ENCODE peak calls at places on chromosomes 5 and 9, in eight cellular contexts. R is A549; D is CD4-positive, CD25-positive, alpha-beta regulatory T cell; X is tibial artery; J is heart left ventricle; P is Peyer's patch; L is psoas muscle; B is uterus. G is an unnamed sample. For H3K4me1, the result is how much of the 10 kb centered on the place peaks cover.

GRCh38 chr9:135248111-135248510 is 160.6 kb downstream of the OLFM1 start:
- DNase-seq in R (no peak), D (no peak), X (no peak), J (no peak), P (no peak), L (peak), B (no peak), G (no peak)

GRCh38 chr5:171492781-171493180 is 73.3 kb downstream of the FGF18 start:
- DNase-seq in R (peak), D (no peak), X (no peak), J (no peak), P (no peak), L (no peak), B (no peak), G (no peak)

GRCh38 chr5:33275391-33275790 is 165.4 kb upstream of the TARS1 start:
- DNase-seq in R (no peak), D (no peak), X (no peak), J (no peak), P (no peak), L (no peak), B (no peak), G (no peak)

GRCh38 chr5:13354611-13355010 is 589.9 kb downstream of the DNAH5 start:
- DNase-seq in R (no peak), D (no peak), X (no peak), J (no peak), P (no peak), L (no peak), B (no peak), G (no peak)

GRCh38 chr9:131762356-131762932 is 22.6 kb upstream of the RAPGEF1 start:
- DNase-seq in R (peak), D (peak), X (peak), J (peak), P (peak), L (peak), B (peak), G (peak)

GRCh38 chr9:109107402-109108240 is 12.1 kb downstream of the TMEM245 start:
- DNase-seq in R (peak), D (no peak), X (no peak), J (no peak), P (no peak), L (no peak), B (peak), G (peak)

GRCh38 chr9:74293479-74293878 is 203.7 kb upstream of the RORB start:
- DNase-seq in R (no peak), D (no peak), X (no peak), J (no peak), P (no peak), L (no peak), B (no peak), G (no peak)

GRCh38 chr9:125240649-125240999 is 519 bp downstream of the HSPA5 start:
- DNase-seq in R (no peak), D (no peak), X (no peak), J (no peak), P (peak), L (peak), B (no peak), G (peak)

GRCh38 chr5:78243091-78243490 is 51.4 kb downstream of the AP3B1 start:
- DNase-seq in R (no peak), D (no peak), X (no peak), J (no peak), P (no peak), L (no peak), B (no peak), G (no peak)

GRCh38 chr5:62732677-62733121 is 154.1 kb downstream of the LRRC70 start:
- DNase-seq in R (no peak), D (no peak), X (no peak), J (no peak), P (no peak), L (no peak), B (no peak), G (no peak)

GRCh38 chr5:15203376-15203775 is 296.6 kb upstream of the FBXL7 start:
- DNase-seq in R (no peak), D (no peak), X (no peak), J (no peak), P (no peak), L (no peak), B (no peak), G (no peak)

GRCh38 chr9:91814214-91814613 is 135.8 kb downstream of the ROR2 start:
- DNase-seq in R (no peak), D (no peak), X (peak), J (no peak), P (no peak), L (peak), B (peak), G (no peak)

GRCh38 chr5:74433255-74434123 is 207.0 kb downstream of the ENC1 start:
- DNase-seq in R (no peak), D (no peak), X (no peak), J (no peak), P (no peak), L (no peak), B (no peak), G (no peak)

GRCh38 chr5:12330381-12330780 is 426.1 kb upstream of the CTNND2 start:
- DNase-seq in R (no peak), D (no peak), X (no peak), J (no peak), P (no peak), L (no peak), B (no peak), G (no peak)

GRCh38 chr9:114250235-114250568 is 72.7 kb upstream of the ORM1 start:
- DNase-seq in R (no peak), D (no peak), X (peak), J (peak), P (peak), L (peak), B (peak), G (peak)

GRCh38 chr9:6628714-6629113 is 16.8 kb downstream of the GLDC start:
- DNase-seq in R (no peak), D (no peak), X (no peak), J (no peak), P (no peak), L (no peak), B (no peak), G (no peak)

GRCh38 chr9:77456829-77457437 is 191.2 kb downstream of the GNA14 start:
- DNase-seq in R (peak), D (peak), X (peak), J (peak), P (peak), L (peak), B (peak), G (peak)

GRCh38 chr5:172769598-172770373 is 1.2 kb downstream of the DUSP1 start:
- DNase-seq in R (no peak), D (peak), X (peak), J (peak), P (peak), L (peak), B (no peak), G (peak)
- H3K4me1 ChIP-seq in R (under half), D (half or more), X (under half), J (under half), P (under half), L (under half), B (under half), G (under half)

DNA sequence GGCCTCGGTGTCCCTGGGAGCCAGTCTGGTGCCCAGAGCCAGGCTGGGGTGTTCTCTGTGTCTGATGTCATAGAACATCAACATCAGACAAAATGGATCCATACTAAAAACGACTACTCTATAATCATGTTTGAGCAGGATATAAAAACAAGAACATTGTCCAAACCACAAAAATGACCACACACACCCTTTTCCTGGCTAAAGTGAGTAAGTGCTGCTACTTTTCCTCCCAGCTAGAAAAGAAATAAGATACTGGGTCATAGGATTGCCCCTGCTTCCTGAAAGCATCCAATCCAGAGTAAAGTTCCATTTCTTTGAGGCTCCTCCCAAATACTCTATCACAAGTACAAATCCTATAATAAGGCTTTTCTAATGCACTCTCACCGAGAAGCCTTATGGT is 19.7 kb upstream of the TRAF1 start:
- DNase-seq in R (no peak), D (no peak), X (no peak), J (no peak), P (no peak), L (no peak), B (no peak), G (no peak)
- H3K4me1 ChIP-seq in R (under half), D (under half), X (under half), J (under half), P (under half), L (under half), B (under half), G (under half)

DNA sequence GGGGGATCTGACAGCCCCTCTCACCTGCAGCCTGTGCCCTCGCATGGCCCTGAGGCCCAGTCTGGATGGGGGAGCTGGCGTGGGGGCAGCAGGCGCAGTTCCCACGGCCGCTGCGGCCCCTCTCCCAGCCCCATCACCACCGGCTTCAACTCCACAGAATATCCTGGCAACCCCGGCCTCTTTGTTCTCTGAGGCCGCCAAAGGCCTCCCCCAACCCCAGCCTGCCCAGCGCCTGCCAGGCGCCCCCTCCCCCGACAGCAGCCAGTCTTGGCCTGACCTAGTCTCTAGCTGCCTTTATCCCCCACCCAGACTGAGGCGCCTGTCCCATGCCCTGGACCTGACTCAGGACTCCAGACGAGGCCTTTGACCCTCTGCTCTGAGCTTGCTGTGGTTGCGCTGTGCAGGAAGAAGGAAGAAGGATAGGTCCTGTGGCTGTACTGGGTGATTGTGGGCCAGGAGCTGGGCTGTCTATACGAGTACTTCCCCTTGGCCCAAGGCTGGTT is 38.8 kb downstream of the CXXC5 start:
- DNase-seq in R (no peak), D (no peak), X (no peak), J (no peak), P (no peak), L (no peak), B (no peak), G (no peak)
- H3K4me1 ChIP-seq in R (under half), D (under half), X (half or more), J (under half), P (under half), L (half or more), B (under half), G (under half)

GRCh38 chr9:129143031-129143441 is 31.8 kb downstream of the PTPA start:
- DNase-seq in R (peak), D (peak), X (peak), J (peak), P (peak), L (peak), B (peak), G (peak)
- H3K4me1 ChIP-seq in R (half or more), D (under half), X (half or more), J (half or more), P (under half), L (half or more), B (half or more), G (half or more)

DNA sequence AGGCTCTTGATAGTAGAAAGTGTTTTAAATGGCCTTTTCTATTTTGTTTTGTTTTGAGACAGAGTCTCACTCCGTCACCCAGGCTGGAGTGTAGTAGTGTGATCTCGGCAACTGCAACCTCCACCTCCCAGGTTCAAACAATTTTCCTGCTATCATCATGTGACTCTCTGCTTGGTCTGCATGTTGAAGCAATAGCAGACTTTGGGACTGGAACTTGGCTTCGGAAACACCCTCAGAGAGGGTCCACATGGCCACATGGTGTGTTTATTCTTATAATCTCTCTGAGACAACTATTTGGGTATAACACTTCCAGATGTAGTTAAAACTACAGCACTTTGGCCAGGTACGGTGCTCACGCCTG is 10.9 kb downstream of the SLC1A1 start:
- DNase-seq in R (no peak), D (no peak), X (no peak), J (no peak), P (no peak), L (no peak), B (no peak), G (no peak)
- H3K4me1 ChIP-seq in R (under half), D (under half), X (under half), J (under half), P (under half), L (under half), B (under half), G (under half)

GRCh38 chr5:151151793-151152192 is 5.8 kb downstream of the ANXA6 start:
- DNase-seq in R (no peak), D (no peak), X (peak), J (no peak), P (peak), L (no peak), B (no peak), G (no peak)

GRCh38 chr5:151153300-151153699 is 4.3 kb downstream of the ANXA6 start:
- DNase-seq in R (no peak), D (no peak), X (no peak), J (no peak), P (no peak), L (no peak), B (no peak), G (no peak)

GRCh38 chr5:151150484-151151262 is 6.9 kb downstream of the ANXA6 start:
- DNase-seq in R (no peak), D (peak), X (no peak), J (no peak), P (peak), L (peak), B (peak), G (peak)

GRCh38 chr5:151153766-151154272 is 3.8 kb downstream of the ANXA6 start:
- DNase-seq in R (no peak), D (no peak), X (no peak), J (no peak), P (no peak), L (no peak), B (no peak), G (no peak)

GRCh38 chr5:151151263-151151660 is 6.3 kb downstream of the ANXA6 start:
- DNase-seq in R (no peak), D (no peak), X (no peak), J (no peak), P (no peak), L (no peak), B (no peak), G (no peak)
- H3K4me1 ChIP-seq in R (under half), D (half or more), X (half or more), J (half or more), P (half or more), L (half or more), B (under half), G (under half)

G was measured in ovary.